ENCODE peak calls at places on chromosomes 3 and 15, in nine cellular contexts. One of them, this sample, is unnamed.

GRCh38 chr3:185552358-185552877 is at the start of gene LIPH:
- DNase-seq in IMR-90: peak; percentile 30
- DNase-seq in HL-60: peak; percentile 21
- DNase-seq in iris pigment epithelial cell: peak; percentile 71
- DNase-seq in AG04450: no peak
- DNase-seq in CD4-positive, alpha-beta T cell: no peak
- DNase-seq in stimulated activated CD4-positive, alpha-beta T cell treated with anti-CD3 and anti-CD28 coated beads, Interleukin-4, amount 100 ng/mL, for 24 hours: peak; percentile 26
- DNase-seq in T follicular helper cell: no peak
- DNase-seq in memory B cell: no peak
- DNase-seq in this sample: no peak

GRCh38 chr3:45546636-45547201 is 47.8 kb upstream of the LIMD1 start:
- DNase-seq in IMR-90: no peak
- DNase-seq in HL-60: no peak
- DNase-seq in iris pigment epithelial cell: no peak
- DNase-seq in AG04450: no peak
- DNase-seq in CD4-positive, alpha-beta T cell: no peak
- DNase-seq in stimulated activated CD4-positive, alpha-beta T cell treated with anti-CD3 and anti-CD28 coated beads, Interleukin-4, amount 100 ng/mL, for 24 hours: peak; percentile 37
- DNase-seq in T follicular helper cell: no peak
- DNase-seq in memory B cell: no peak
- DNase-seq in this sample: no peak

GRCh38 chr15:101051291-101052030 is 132.3 kb downstream of the LRRK1 start:
- DNase-seq in IMR-90: no peak
- DNase-seq in HL-60: no peak
- DNase-seq in iris pigment epithelial cell: no peak
- DNase-seq in AG04450: no peak
- DNase-seq in CD4-positive, alpha-beta T cell: no peak
- DNase-seq in stimulated activated CD4-positive, alpha-beta T cell treated with anti-CD3 and anti-CD28 coated beads, Interleukin-4, amount 100 ng/mL, for 24 hours: no peak
- DNase-seq in T follicular helper cell: no peak
- DNase-seq in memory B cell: no peak
- DNase-seq in this sample: no peak

GRCh38 chr15:99703603-99704443 is 29.4 kb downstream of the LYSMD4 start:
- DNase-seq in IMR-90: peak; percentile 95
- DNase-seq in HL-60: peak; percentile 57
- DNase-seq in iris pigment epithelial cell: peak; percentile 94
- DNase-seq in AG04450: peak; percentile 77
- DNase-seq in CD4-positive, alpha-beta T cell: no peak
- DNase-seq in stimulated activated CD4-positive, alpha-beta T cell treated with anti-CD3 and anti-CD28 coated beads, Interleukin-4, amount 100 ng/mL, for 24 hours: no peak
- DNase-seq in T follicular helper cell: no peak
- DNase-seq in memory B cell: peak; percentile 55
- DNase-seq in this sample: no peak

GRCh38 chr3:49899815-49900214 is 3.9 kb downstream of the MST1R start:
- DNase-seq in IMR-90: no peak
- DNase-seq in HL-60: no peak
- DNase-seq in iris pigment epithelial cell: no peak
- DNase-seq in AG04450: no peak
- DNase-seq in CD4-positive, alpha-beta T cell: no peak
- DNase-seq in stimulated activated CD4-positive, alpha-beta T cell treated with anti-CD3 and anti-CD28 coated beads, Interleukin-4, amount 100 ng/mL, for 24 hours: no peak
- DNase-seq in T follicular helper cell: no peak
- DNase-seq in memory B cell: no peak
- DNase-seq in this sample: peak; percentile 19

GRCh38 chr15:56736308-56736707 is 3.0 kb upstream of the ZNF280D start:
- DNase-seq in IMR-90: peak; percentile 61
- DNase-seq in HL-60: no peak
- DNase-seq in iris pigment epithelial cell: peak; percentile 75
- DNase-seq in AG04450: no peak
- DNase-seq in CD4-positive, alpha-beta T cell: no peak
- DNase-seq in stimulated activated CD4-positive, alpha-beta T cell treated with anti-CD3 and anti-CD28 coated beads, Interleukin-4, amount 100 ng/mL, for 24 hours: no peak
- DNase-seq in T follicular helper cell: no peak
- DNase-seq in memory B cell: no peak
- DNase-seq in this sample: no peak

GRCh38 chr3:156187146-156187769 is 66.9 kb downstream of the KCNAB1 start:
- DNase-seq in IMR-90: peak; percentile 62
- DNase-seq in HL-60: no peak
- DNase-seq in iris pigment epithelial cell: peak; percentile 33
- DNase-seq in AG04450: no peak
- DNase-seq in CD4-positive, alpha-beta T cell: no peak
- DNase-seq in stimulated activated CD4-positive, alpha-beta T cell treated with anti-CD3 and anti-CD28 coated beads, Interleukin-4, amount 100 ng/mL, for 24 hours: no peak
- DNase-seq in T follicular helper cell: no peak
- DNase-seq in memory B cell: no peak
- DNase-seq in this sample: no peak

GRCh38 chr3:24624938-24625681 is 130.5 kb upstream of the THRB start:
- DNase-seq in IMR-90: no peak
- DNase-seq in HL-60: no peak
- DNase-seq in iris pigment epithelial cell: no peak
- DNase-seq in AG04450: no peak
- DNase-seq in CD4-positive, alpha-beta T cell: no peak
- DNase-seq in stimulated activated CD4-positive, alpha-beta T cell treated with anti-CD3 and anti-CD28 coated beads, Interleukin-4, amount 100 ng/mL, for 24 hours: no peak
- DNase-seq in T follicular helper cell: no peak
- DNase-seq in memory B cell: no peak
- DNase-seq in this sample: no peak

This sample was measured in GDM1.